ENCODE peak calls at places on chromosome 20, in nine cellular contexts. One of them, this sample, is unnamed.

GRCh38 chr20:5033566-5033965 is 32.3 kb upstream of the SLC23A2 start:
- DNase-seq in IMR-90: peak; percentile 47
- DNase-seq in heart right ventricle: no peak
- DNase-seq in naive thymus-derived CD4-positive, alpha-beta T cell: no peak
- DNase-seq in spleen: no peak
- DNase-seq in uterus: no peak
- DNase-seq in WERI-Rb-1: no peak
- DNase-seq in lower lobe of right lung: no peak
- DNase-seq in SJSA1: no peak
- DNase-seq in this sample: no peak

GRCh38 chr20:45592574-45593189 is 13.6 kb upstream of the WFDC8 start:
- DNase-seq in IMR-90: peak; percentile 21
- DNase-seq in heart right ventricle: no peak
- DNase-seq in naive thymus-derived CD4-positive, alpha-beta T cell: no peak
- DNase-seq in spleen: no peak
- DNase-seq in uterus: no peak
- DNase-seq in WERI-Rb-1: peak; percentile 43
- DNase-seq in lower lobe of right lung: no peak
- DNase-seq in SJSA1: no peak
- DNase-seq in this sample: peak; percentile 46

GRCh38 chr20:35602851-35603495 is 12.7 kb upstream of the SPAG4 start:
- DNase-seq in IMR-90: no peak
- DNase-seq in heart right ventricle: no peak
- DNase-seq in naive thymus-derived CD4-positive, alpha-beta T cell: no peak
- DNase-seq in spleen: peak; percentile 51
- DNase-seq in uterus: no peak
- DNase-seq in WERI-Rb-1: no peak
- DNase-seq in lower lobe of right lung: no peak
- DNase-seq in SJSA1: no peak
- DNase-seq in this sample: no peak

GRCh38 chr20:50493881-50494253 is 16.3 kb upstream of the PTPN1 start:
- DNase-seq in IMR-90: no peak
- DNase-seq in heart right ventricle: no peak
- DNase-seq in naive thymus-derived CD4-positive, alpha-beta T cell: no peak
- DNase-seq in spleen: no peak
- DNase-seq in uterus: no peak
- DNase-seq in WERI-Rb-1: no peak
- DNase-seq in lower lobe of right lung: no peak
- DNase-seq in SJSA1: no peak
- DNase-seq in this sample: no peak

GRCh38 chr20:14860410-14860814 is 523.0 kb upstream of the FLRT3 start:
- DNase-seq in IMR-90: no peak
- DNase-seq in heart right ventricle: no peak
- DNase-seq in naive thymus-derived CD4-positive, alpha-beta T cell: no peak
- DNase-seq in spleen: no peak
- DNase-seq in uterus: peak; percentile 29
- DNase-seq in WERI-Rb-1: peak; percentile 22
- DNase-seq in lower lobe of right lung: no peak
- DNase-seq in SJSA1: no peak
- DNase-seq in this sample: peak; percentile 5

GRCh38 chr20:22861231-22861980 is 173.7 kb upstream of the SSTR4 start:
- DNase-seq in IMR-90: peak; percentile 10
- DNase-seq in heart right ventricle: no peak
- DNase-seq in naive thymus-derived CD4-positive, alpha-beta T cell: no peak
- DNase-seq in spleen: no peak
- DNase-seq in uterus: no peak
- DNase-seq in WERI-Rb-1: no peak
- DNase-seq in lower lobe of right lung: no peak
- DNase-seq in SJSA1: no peak
- DNase-seq in this sample: no peak

GRCh38 chr20:3857405-3857804 is 10.8 kb downstream of the MAVS start:
- DNase-seq in IMR-90: no peak
- DNase-seq in heart right ventricle: no peak
- DNase-seq in naive thymus-derived CD4-positive, alpha-beta T cell: no peak
- DNase-seq in spleen: no peak
- DNase-seq in uterus: no peak
- DNase-seq in WERI-Rb-1: no peak
- DNase-seq in lower lobe of right lung: no peak
- DNase-seq in SJSA1: no peak
- DNase-seq in this sample: no peak

GRCh38 chr20:37075932-37076685 is 19.7 kb downstream of the RBL1 start:
- DNase-seq in IMR-90: peak; percentile 52
- DNase-seq in heart right ventricle: no peak
- DNase-seq in naive thymus-derived CD4-positive, alpha-beta T cell: no peak
- DNase-seq in spleen: no peak
- DNase-seq in uterus: no peak
- DNase-seq in WERI-Rb-1: no peak
- DNase-seq in lower lobe of right lung: no peak
- DNase-seq in SJSA1: no peak
- DNase-seq in this sample: no peak

GRCh38 chr20:19743650-19744015 is 14.4 kb upstream of the RIN2 start:
- DNase-seq in IMR-90: no peak
- DNase-seq in heart right ventricle: no peak
- DNase-seq in naive thymus-derived CD4-positive, alpha-beta T cell: no peak
- DNase-seq in spleen: no peak
- DNase-seq in uterus: no peak
- DNase-seq in WERI-Rb-1: no peak
- DNase-seq in lower lobe of right lung: no peak
- DNase-seq in SJSA1: no peak
- DNase-seq in this sample: no peak

GRCh38 chr20:25088267-25088666 is 6.3 kb upstream of the VSX1 start:
- DNase-seq in IMR-90: no peak
- DNase-seq in heart right ventricle: no peak
- DNase-seq in naive thymus-derived CD4-positive, alpha-beta T cell: no peak
- DNase-seq in spleen: no peak
- DNase-seq in uterus: no peak
- DNase-seq in WERI-Rb-1: no peak
- DNase-seq in lower lobe of right lung: no peak
- DNase-seq in SJSA1: no peak
- DNase-seq in this sample: no peak
- H3K27me3 ChIP-seq in IMR-90: peaks cover 57% of the 10 kb centered on the region
- H3K27me3 ChIP-seq in heart right ventricle: peaks cover 73% of the 10 kb centered on the region
- H3K27me3 ChIP-seq in naive thymus-derived CD4-positive, alpha-beta T cell: peaks cover 10% of the 10 kb centered on the region
- H3K27me3 ChIP-seq in spleen: peaks cover 10% of the 10 kb centered on the region
- H3K27me3 ChIP-seq in uterus: peaks cover 31% of the 10 kb centered on the region
- H3K27me3 ChIP-seq in WERI-Rb-1: peaks cover 17% of the 10 kb centered on the region
- H3K27me3 ChIP-seq in lower lobe of right lung: peaks cover 54% of the 10 kb centered on the region
- H3K27me3 ChIP-seq in SJSA1: peaks cover 25% of the 10 kb centered on the region
- H3K27me3 ChIP-seq in this sample: peaks cover 90% of the 10 kb centered on the region

GRCh38 chr20:33267691-33268090 is 15.3 kb upstream of the BPIFB1 start:
- DNase-seq in IMR-90: no peak
- DNase-seq in heart right ventricle: no peak
- DNase-seq in naive thymus-derived CD4-positive, alpha-beta T cell: no peak
- DNase-seq in spleen: no peak
- DNase-seq in uterus: no peak
- DNase-seq in WERI-Rb-1: no peak
- DNase-seq in lower lobe of right lung: no peak
- DNase-seq in SJSA1: no peak
- DNase-seq in this sample: no peak

GRCh38 chr20:33259371-33259770 is 23.6 kb downstream of the BPIFA1 start:
- DNase-seq in IMR-90: no peak
- DNase-seq in heart right ventricle: no peak
- DNase-seq in naive thymus-derived CD4-positive, alpha-beta T cell: no peak
- DNase-seq in spleen: no peak
- DNase-seq in uterus: no peak
- DNase-seq in WERI-Rb-1: no peak
- DNase-seq in lower lobe of right lung: no peak
- DNase-seq in SJSA1: no peak
- DNase-seq in this sample: no peak

GRCh38 chr20:33263784-33264183 is 19.2 kb upstream of the BPIFB1 start:
- DNase-seq in IMR-90: no peak
- DNase-seq in heart right ventricle: no peak
- DNase-seq in naive thymus-derived CD4-positive, alpha-beta T cell: no peak
- DNase-seq in spleen: no peak
- DNase-seq in uterus: no peak
- DNase-seq in WERI-Rb-1: no peak
- DNase-seq in lower lobe of right lung: no peak
- DNase-seq in SJSA1: no peak
- DNase-seq in this sample: no peak

GRCh38 chr20:33261465-33261864 is 21.5 kb upstream of the BPIFB1 start:
- DNase-seq in IMR-90: no peak
- DNase-seq in heart right ventricle: no peak
- DNase-seq in naive thymus-derived CD4-positive, alpha-beta T cell: no peak
- DNase-seq in spleen: no peak
- DNase-seq in uterus: no peak
- DNase-seq in WERI-Rb-1: no peak
- DNase-seq in lower lobe of right lung: no peak
- DNase-seq in SJSA1: no peak
- DNase-seq in this sample: no peak

DNA sequence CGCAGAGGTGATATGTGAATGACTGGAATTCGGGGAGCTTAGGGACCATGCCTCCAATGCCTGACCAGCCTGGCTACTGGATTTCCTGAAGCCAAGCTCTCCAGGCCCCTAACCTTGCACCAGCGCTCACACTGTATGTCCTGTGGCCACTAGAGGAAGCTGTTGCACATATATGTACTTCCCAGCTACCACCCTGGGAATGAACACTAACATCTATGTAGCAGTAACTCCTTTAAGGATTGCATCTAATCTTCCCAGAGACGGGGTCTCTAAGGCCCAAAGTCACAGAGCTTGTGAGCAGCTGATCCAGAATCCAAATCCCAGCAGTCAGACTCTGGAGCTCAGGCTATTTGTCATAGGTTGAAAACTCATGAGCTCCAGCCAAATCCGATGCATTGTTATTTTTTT is 20.4 kb upstream of the BPIFB1 start:
- DNase-seq in IMR-90: peak; percentile 53
- DNase-seq in heart right ventricle: peak; percentile 11
- DNase-seq in naive thymus-derived CD4-positive, alpha-beta T cell: no peak
- DNase-seq in spleen: no peak
- DNase-seq in uterus: no peak
- DNase-seq in WERI-Rb-1: peak; percentile 80
- DNase-seq in lower lobe of right lung: no peak
- DNase-seq in SJSA1: no peak
- DNase-seq in this sample: peak; percentile 81
- H3K27me3 ChIP-seq in IMR-90: peaks cover 3% of the 10 kb centered on the region
- H3K27me3 ChIP-seq in heart right ventricle: peaks cover 27% of the 10 kb centered on the region
- H3K27me3 ChIP-seq in naive thymus-derived CD4-positive, alpha-beta T cell: no peaks in the 10 kb centered on the region
- H3K27me3 ChIP-seq in spleen: no peaks in the 10 kb centered on the region
- H3K27me3 ChIP-seq in uterus: no peaks in the 10 kb centered on the region
- H3K27me3 ChIP-seq in WERI-Rb-1: no peaks in the 10 kb centered on the region
- H3K27me3 ChIP-seq in lower lobe of right lung: no peaks in the 10 kb centered on the region
- H3K27me3 ChIP-seq in SJSA1: peaks cover 17% of the 10 kb centered on the region
- H3K27me3 ChIP-seq in this sample: peaks cover 6% of the 10 kb centered on the region

DNA sequence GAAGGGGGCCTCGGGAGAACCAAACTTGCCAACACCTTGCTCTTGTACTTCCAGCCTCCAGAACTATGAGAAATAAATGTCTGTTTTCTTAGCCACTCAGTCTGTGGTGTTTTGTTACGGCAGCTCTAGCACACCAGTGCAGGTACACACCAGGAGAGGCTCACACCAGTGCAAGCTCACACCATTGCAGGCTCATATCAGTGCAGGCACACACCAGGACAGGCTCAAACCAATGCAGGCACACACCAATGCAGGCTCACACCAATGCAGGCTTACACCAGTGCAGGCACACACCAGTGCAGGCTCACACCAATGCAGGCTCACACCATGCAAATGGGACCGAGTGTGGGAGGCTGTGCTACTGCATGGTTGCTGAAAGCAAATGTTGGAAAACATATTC is 4.9 kb upstream of the CTCFL start:
- DNase-seq in IMR-90: no peak
- DNase-seq in heart right ventricle: no peak
- DNase-seq in naive thymus-derived CD4-positive, alpha-beta T cell: no peak
- DNase-seq in spleen: no peak
- DNase-seq in uterus: no peak
- DNase-seq in WERI-Rb-1: no peak
- DNase-seq in lower lobe of right lung: no peak
- DNase-seq in SJSA1: no peak
- DNase-seq in this sample: no peak
- H3K27me3 ChIP-seq in IMR-90: peaks cover 4% of the 10 kb centered on the region
- H3K27me3 ChIP-seq in heart right ventricle: peaks cover 6% of the 10 kb centered on the region
- H3K27me3 ChIP-seq in naive thymus-derived CD4-positive, alpha-beta T cell: no peaks in the 10 kb centered on the region
- H3K27me3 ChIP-seq in spleen: no peaks in the 10 kb centered on the region
- H3K27me3 ChIP-seq in uterus: no peaks in the 10 kb centered on the region
- H3K27me3 ChIP-seq in WERI-Rb-1: no peaks in the 10 kb centered on the region
- H3K27me3 ChIP-seq in lower lobe of right lung: no peaks in the 10 kb centered on the region
- H3K27me3 ChIP-seq in SJSA1: peaks cover 10% of the 10 kb centered on the region
- H3K27me3 ChIP-seq in this sample: no peaks in the 10 kb centered on the region

GRCh38 chr20:63414720-63415417 is 53.7 kb upstream of the CHRNA4 start:
- DNase-seq in IMR-90: no peak
- DNase-seq in heart right ventricle: no peak
- DNase-seq in naive thymus-derived CD4-positive, alpha-beta T cell: no peak
- DNase-seq in spleen: no peak
- DNase-seq in uterus: no peak
- DNase-seq in WERI-Rb-1: no peak
- DNase-seq in lower lobe of right lung: no peak
- DNase-seq in SJSA1: no peak
- DNase-seq in this sample: no peak
- H3K27me3 ChIP-seq in IMR-90: peaks cover 50% of the 10 kb centered on the region
- H3K27me3 ChIP-seq in heart right ventricle: peaks cover 88% of the 10 kb centered on the region
- H3K27me3 ChIP-seq in naive thymus-derived CD4-positive, alpha-beta T cell: no peaks in the 10 kb centered on the region
- H3K27me3 ChIP-seq in spleen: no peaks in the 10 kb centered on the region
- H3K27me3 ChIP-seq in uterus: no peaks in the 10 kb centered on the region
- H3K27me3 ChIP-seq in WERI-Rb-1: no peaks in the 10 kb centered on the region
- H3K27me3 ChIP-seq in lower lobe of right lung: peaks cover 47% of the 10 kb centered on the region
- H3K27me3 ChIP-seq in SJSA1: peaks cover 91% of the 10 kb centered on the region
- H3K27me3 ChIP-seq in this sample: no peaks in the 10 kb centered on the region

DNA sequence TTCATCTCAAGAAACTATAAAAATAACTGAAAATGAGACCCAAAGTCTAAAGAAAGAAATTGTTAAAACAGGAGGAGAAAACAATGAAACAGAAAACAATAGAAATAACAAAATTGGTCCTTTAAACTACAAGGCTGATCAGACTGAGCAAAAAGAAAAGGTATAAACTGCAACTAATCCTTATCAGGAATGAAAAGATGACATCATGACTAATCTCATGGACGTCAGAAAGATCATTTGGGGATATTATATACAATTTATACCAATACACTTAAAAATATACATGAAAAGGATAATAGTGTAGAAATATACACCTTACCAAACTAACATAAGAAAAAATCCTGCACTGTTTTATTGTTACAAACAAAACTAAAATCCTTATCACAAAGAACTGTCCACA is 315.6 kb downstream of the TAF4 start:
- DNase-seq in IMR-90: no peak
- DNase-seq in heart right ventricle: no peak
- DNase-seq in naive thymus-derived CD4-positive, alpha-beta T cell: no peak
- DNase-seq in spleen: no peak
- DNase-seq in uterus: no peak
- DNase-seq in WERI-Rb-1: no peak
- DNase-seq in lower lobe of right lung: no peak
- DNase-seq in SJSA1: no peak
- DNase-seq in this sample: no peak
- H3K27me3 ChIP-seq in IMR-90: no peaks in the 10 kb centered on the region
- H3K27me3 ChIP-seq in heart right ventricle: peaks cover 3% of the 10 kb centered on the region
- H3K27me3 ChIP-seq in naive thymus-derived CD4-positive, alpha-beta T cell: no peaks in the 10 kb centered on the region
- H3K27me3 ChIP-seq in spleen: no peaks in the 10 kb centered on the region
- H3K27me3 ChIP-seq in uterus: no peaks in the 10 kb centered on the region
- H3K27me3 ChIP-seq in WERI-Rb-1: peaks cover 91% of the 10 kb centered on the region
- H3K27me3 ChIP-seq in lower lobe of right lung: no peaks in the 10 kb centered on the region
- H3K27me3 ChIP-seq in SJSA1: no peaks in the 10 kb centered on the region
- H3K27me3 ChIP-seq in this sample: no peaks in the 10 kb centered on the region

GRCh38 chr20:54691335-54691734 is 215.9 kb downstream of the DOK5 start:
- DNase-seq in IMR-90: no peak
- DNase-seq in heart right ventricle: no peak
- DNase-seq in naive thymus-derived CD4-positive, alpha-beta T cell: no peak
- DNase-seq in spleen: no peak
- DNase-seq in uterus: no peak
- DNase-seq in WERI-Rb-1: no peak
- DNase-seq in lower lobe of right lung: no peak
- DNase-seq in SJSA1: no peak
- DNase-seq in this sample: no peak
- H3K27me3 ChIP-seq in IMR-90: no peaks in the 10 kb centered on the region
- H3K27me3 ChIP-seq in heart right ventricle: peaks cover 4% of the 10 kb centered on the region
- H3K27me3 ChIP-seq in naive thymus-derived CD4-positive, alpha-beta T cell: no peaks in the 10 kb centered on the region
- H3K27me3 ChIP-seq in spleen: no peaks in the 10 kb centered on the region
- H3K27me3 ChIP-seq in uterus: no peaks in the 10 kb centered on the region
- H3K27me3 ChIP-seq in WERI-Rb-1: peaks cover 33% of the 10 kb centered on the region
- H3K27me3 ChIP-seq in lower lobe of right lung: no peaks in the 10 kb centered on the region
- H3K27me3 ChIP-seq in SJSA1: no peaks in the 10 kb centered on the region
- H3K27me3 ChIP-seq in this sample: no peaks in the 10 kb centered on the region

This sample was measured in cardiac muscle cell.